ENCODE peak calls at places on chromosomes 16 and 17, in ten cellular contexts. F is EL; J is fibroblast of the aortic adventitia; S is hypothalamus; T is AG20443; P is stimulated activated CD8-positive, alpha-beta memory T cell treated with anti-CD3 and anti-CD28 coated beads, Interleukin-7, amount 100 ng/mL, for 1 hour; N is GM10248; H is activated T-helper 1 cell treated with Interleukin-2 at 50 U/mL for 16 hours; A is NCI-H1417 treated with DMSO at 0.1 percent for 48 hours; E is activated CD4-positive, alpha-beta T cell treated with anti-CD3 and anti-CD28 coated beads for 24 hours. O is an unnamed sample.

GRCh38 chr16:68802190-68802589 is 41.1 kb upstream of the TANGO6 start:
- DNase-seq in F (peak), J (peak), S (no peak), T (peak), P (no peak), N (no peak), H (no peak), A (no peak), E (no peak), O (peak)

GRCh38 chr17:29565643-29566472 is 979 bp downstream of the ABHD15 start:
- DNase-seq in F (no peak), J (no peak), S (peak), T (no peak), P (no peak), N (peak), H (peak), A (peak), E (no peak), O (peak)

GRCh38 chr17:53353919-53354351 is 468.8 kb upstream of the KIF2B start:
- DNase-seq in F (no peak), J (no peak), S (peak), T (no peak), P (no peak), N (no peak), H (no peak), A (no peak), E (no peak), O (no peak)

GRCh38 chr16:14600164-14600563 is 29.9 kb downstream of the PARN start:
- DNase-seq in F (peak), J (peak), S (no peak), T (peak), P (no peak), N (peak), H (no peak), A (no peak), E (no peak), O (peak)

GRCh38 chr16:11225677-11226549 is 30.1 kb downstream of the SOCS1 start:
- DNase-seq in F (no peak), J (no peak), S (no peak), T (peak), P (no peak), N (peak), H (no peak), A (no peak), E (no peak), O (no peak)

GRCh38 chr16:85083051-85083639 is 29.1 kb downstream of the CIBAR2 start:
- DNase-seq in F (no peak), J (no peak), S (no peak), T (no peak), P (no peak), N (peak), H (no peak), A (no peak), E (no peak), O (no peak)

GRCh38 chr17:82213251-82214011 is 789 bp upstream of the CCDC57 start:
- DNase-seq in F (peak), J (peak), S (no peak), T (peak), P (no peak), N (peak), H (no peak), A (no peak), E (no peak), O (peak)

GRCh38 chr17:3754458-3755334 is 31.0 kb downstream of the HASPIN start:
- DNase-seq in F (no peak), J (no peak), S (no peak), T (peak), P (peak), N (peak), H (peak), A (peak), E (peak), O (no peak)

GRCh38 chr17:57916925-57917858 is 38.0 kb downstream of the CUEDC1 start:
- DNase-seq in F (no peak), J (no peak), S (peak), T (no peak), P (no peak), N (no peak), H (no peak), A (peak), E (no peak), O (no peak)

GRCh38 chr16:4534151-4534790 is 4.3 kb downstream of the CDIP1 start:
- DNase-seq in F (no peak), J (no peak), S (no peak), T (no peak), P (no peak), N (no peak), H (no peak), A (no peak), E (no peak), O (no peak)

GRCh38 chr17:57861737-57862409 is 12.0 kb upstream of the MRPS23 start:
- DNase-seq in F (peak), J (peak), S (no peak), T (peak), P (no peak), N (peak), H (no peak), A (no peak), E (no peak), O (peak)

GRCh38 chr16:72785886-72786285 is 262.0 kb downstream of the ZFHX3 start:
- DNase-seq in F (peak), J (peak), S (no peak), T (no peak), P (no peak), N (no peak), H (no peak), A (no peak), E (no peak), O (peak)

GRCh38 chr17:5837055-5837491 is 233.1 kb upstream of the WSCD1 start:
- DNase-seq in F (peak), J (peak), S (no peak), T (no peak), P (no peak), N (no peak), H (no peak), A (no peak), E (no peak), O (peak)

GRCh38 chr17:76405967-76406647 is 21.7 kb downstream of the SPHK1 start:
- DNase-seq in F (no peak), J (no peak), S (no peak), T (no peak), P (no peak), N (peak), H (no peak), A (peak), E (no peak), O (no peak)

GRCh38 chr16:17346774-17347569 is 123.8 kb downstream of the XYLT1 start:
- DNase-seq in F (no peak), J (no peak), S (no peak), T (no peak), P (no peak), N (peak), H (no peak), A (no peak), E (no peak), O (no peak)

GRCh38 chr17:77829871-77830799 is 128.4 kb upstream of the TNRC6C start:
- DNase-seq in F (peak), J (peak), S (no peak), T (peak), P (no peak), N (no peak), H (no peak), A (no peak), E (no peak), O (peak)

GRCh38 chr16:367333-367903 is 2.9 kb downstream of the MRPL28 start:
- DNase-seq in F (no peak), J (no peak), S (no peak), T (no peak), P (no peak), N (no peak), H (no peak), A (no peak), E (no peak), O (no peak)

GRCh38 chr16:16063685-16064084 is 114.3 kb downstream of the ABCC1 start:
- DNase-seq in F (no peak), J (no peak), S (no peak), T (no peak), P (no peak), N (no peak), H (no peak), A (no peak), E (no peak), O (no peak)

GRCh38 chr16:86015606-86016005 is 116.6 kb downstream of the IRF8 start:
- DNase-seq in F (no peak), J (no peak), S (no peak), T (no peak), P (no peak), N (no peak), H (no peak), A (no peak), E (no peak), O (no peak)

GRCh38 chr16:55036371-55036821 is 105.7 kb downstream of the IRX5 start:
- DNase-seq in F (no peak), J (no peak), S (no peak), T (no peak), P (no peak), N (no peak), H (no peak), A (no peak), E (no peak), O (no peak)